ENCODE peak calls at places on chromosomes 6 and 20, in ten cellular contexts. One of them, this sample, is unnamed.

GRCh38 chr6:169724554-169725269 is 412 bp upstream of the PHF10 start:
- DNase-seq in type B pancreatic cell: peak
- DNase-seq in spleen: peak
- DNase-seq in astrocyte of the spinal cord: no peak
- DNase-seq in OCI-LY7: peak
- DNase-seq in progenitor cell of endocrine pancreas: peak
- DNase-seq in cardiac fibroblast: no peak
- DNase-seq in tibial artery: no peak
- DNase-seq in foreskin keratinocyte: no peak
- DNase-seq in kidney epithelial cell: no peak
- DNase-seq in this sample: peak

GRCh38 chr6:90197854-90198496 is 98.7 kb downstream of the BACH2 start:
- DNase-seq in type B pancreatic cell: no peak
- DNase-seq in spleen: no peak
- DNase-seq in astrocyte of the spinal cord: peak
- DNase-seq in OCI-LY7: peak
- DNase-seq in progenitor cell of endocrine pancreas: no peak
- DNase-seq in cardiac fibroblast: peak
- DNase-seq in tibial artery: no peak
- DNase-seq in foreskin keratinocyte: peak
- DNase-seq in kidney epithelial cell: no peak
- DNase-seq in this sample: peak

GRCh38 chr6:7958464-7958863 is 47.9 kb upstream of the TXNDC5 start:
- DNase-seq in type B pancreatic cell: no peak
- DNase-seq in spleen: no peak
- DNase-seq in astrocyte of the spinal cord: no peak
- DNase-seq in OCI-LY7: no peak
- DNase-seq in progenitor cell of endocrine pancreas: no peak
- DNase-seq in cardiac fibroblast: no peak
- DNase-seq in tibial artery: no peak
- DNase-seq in foreskin keratinocyte: no peak
- DNase-seq in kidney epithelial cell: no peak
- DNase-seq in this sample: no peak

GRCh38 chr20:15220778-15221565 is 883.6 kb upstream of the FLRT3 start:
- DNase-seq in type B pancreatic cell: no peak
- DNase-seq in spleen: no peak
- DNase-seq in astrocyte of the spinal cord: peak
- DNase-seq in OCI-LY7: no peak
- DNase-seq in progenitor cell of endocrine pancreas: no peak
- DNase-seq in cardiac fibroblast: peak
- DNase-seq in tibial artery: no peak
- DNase-seq in foreskin keratinocyte: peak
- DNase-seq in kidney epithelial cell: no peak
- DNase-seq in this sample: no peak

GRCh38 chr6:163170294-163170883 is 244.1 kb upstream of the QKI start:
- DNase-seq in type B pancreatic cell: no peak
- DNase-seq in spleen: no peak
- DNase-seq in astrocyte of the spinal cord: no peak
- DNase-seq in OCI-LY7: peak
- DNase-seq in progenitor cell of endocrine pancreas: no peak
- DNase-seq in cardiac fibroblast: peak
- DNase-seq in tibial artery: no peak
- DNase-seq in foreskin keratinocyte: no peak
- DNase-seq in kidney epithelial cell: no peak
- DNase-seq in this sample: no peak

GRCh38 chr6:31125162-31125561 is 4.9 kb upstream of the CDSN start:
- DNase-seq in type B pancreatic cell: no peak
- DNase-seq in spleen: no peak
- DNase-seq in astrocyte of the spinal cord: peak
- DNase-seq in OCI-LY7: no peak
- DNase-seq in progenitor cell of endocrine pancreas: no peak
- DNase-seq in cardiac fibroblast: peak
- DNase-seq in tibial artery: no peak
- DNase-seq in foreskin keratinocyte: peak
- DNase-seq in kidney epithelial cell: no peak
- DNase-seq in this sample: no peak

GRCh38 chr20:61482901-61483300 is 230.8 kb downstream of the CDH4 start:
- DNase-seq in type B pancreatic cell: no peak
- DNase-seq in spleen: no peak
- DNase-seq in astrocyte of the spinal cord: no peak
- DNase-seq in OCI-LY7: no peak
- DNase-seq in progenitor cell of endocrine pancreas: no peak
- DNase-seq in cardiac fibroblast: no peak
- DNase-seq in tibial artery: no peak
- DNase-seq in foreskin keratinocyte: no peak
- DNase-seq in kidney epithelial cell: no peak
- DNase-seq in this sample: no peak

GRCh38 chr6:112439010-112439409 is 91.9 kb downstream of the RFPL4B start:
- DNase-seq in type B pancreatic cell: no peak
- DNase-seq in spleen: no peak
- DNase-seq in astrocyte of the spinal cord: no peak
- DNase-seq in OCI-LY7: no peak
- DNase-seq in progenitor cell of endocrine pancreas: no peak
- DNase-seq in cardiac fibroblast: no peak
- DNase-seq in tibial artery: no peak
- DNase-seq in foreskin keratinocyte: no peak
- DNase-seq in kidney epithelial cell: no peak
- DNase-seq in this sample: no peak

GRCh38 chr6:28393912-28394662 is 5.5 kb downstream of the ZSCAN12 start:
- DNase-seq in type B pancreatic cell: no peak
- DNase-seq in spleen: no peak
- DNase-seq in astrocyte of the spinal cord: peak
- DNase-seq in OCI-LY7: no peak
- DNase-seq in progenitor cell of endocrine pancreas: no peak
- DNase-seq in cardiac fibroblast: peak
- DNase-seq in tibial artery: no peak
- DNase-seq in foreskin keratinocyte: no peak
- DNase-seq in kidney epithelial cell: no peak
- DNase-seq in this sample: no peak
- TF ChIP-seq CTCF in type B pancreatic cell: peak
- TF ChIP-seq CTCF in spleen: no peak
- TF ChIP-seq CTCF in astrocyte of the spinal cord: peak
- TF ChIP-seq CTCF in OCI-LY7: peak
- TF ChIP-seq CTCF in progenitor cell of endocrine pancreas: peak
- TF ChIP-seq CTCF in cardiac fibroblast: peak
- TF ChIP-seq CTCF in tibial artery: no peak
- TF ChIP-seq CTCF in foreskin keratinocyte: peak
- TF ChIP-seq CTCF in kidney epithelial cell: no peak
- TF ChIP-seq CTCF in this sample: no peak

DNA sequence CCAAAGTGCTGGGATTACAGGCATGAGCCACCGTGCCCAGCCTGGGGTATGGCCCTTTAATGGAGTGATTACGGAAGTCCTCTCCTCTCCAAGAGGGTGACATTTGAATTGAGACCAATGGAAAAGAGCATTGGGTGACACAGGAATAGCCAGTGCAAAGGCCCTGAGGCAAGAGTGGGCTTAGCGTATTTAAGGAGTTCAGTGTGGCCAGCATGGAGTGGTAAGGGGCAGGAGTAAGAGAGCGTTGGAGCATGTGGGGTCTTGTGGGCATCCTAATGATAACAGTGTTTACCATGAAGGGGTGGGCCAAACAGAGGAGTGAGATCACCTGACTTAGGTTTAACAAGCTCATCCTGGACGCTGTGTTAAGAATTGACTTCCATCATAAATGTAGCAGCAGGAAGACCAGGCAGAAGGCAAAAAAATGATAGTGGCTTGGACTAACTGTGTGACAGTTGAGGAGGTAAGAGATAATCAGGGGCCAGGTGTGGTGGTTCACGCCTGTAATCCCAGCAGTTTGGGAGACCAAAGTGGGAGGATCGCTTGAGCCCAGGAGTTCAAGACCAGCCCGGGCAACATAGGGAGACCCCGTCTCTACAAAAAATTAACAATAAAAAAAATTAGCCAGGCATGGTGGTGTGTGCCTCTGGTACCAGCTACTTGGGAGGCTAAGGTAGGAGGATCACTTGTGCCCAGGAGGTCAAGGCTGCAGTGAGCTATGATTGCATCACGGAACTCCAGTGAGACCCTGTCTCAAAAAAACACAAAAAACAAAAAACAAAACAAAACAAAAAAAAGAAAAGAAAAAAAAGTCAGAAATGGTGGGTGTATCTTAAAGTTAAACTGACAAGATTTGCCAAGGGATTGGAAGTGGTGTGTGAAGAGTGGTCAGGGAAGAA is 40.7 kb downstream of the TAF8 start:
- DNase-seq in type B pancreatic cell: no peak
- DNase-seq in spleen: no peak
- DNase-seq in astrocyte of the spinal cord: no peak
- DNase-seq in OCI-LY7: no peak
- DNase-seq in progenitor cell of endocrine pancreas: no peak
- DNase-seq in cardiac fibroblast: no peak
- DNase-seq in tibial artery: no peak
- DNase-seq in foreskin keratinocyte: no peak
- DNase-seq in kidney epithelial cell: no peak
- DNase-seq in this sample: no peak
- TF ChIP-seq CTCF in type B pancreatic cell: no peak
- TF ChIP-seq CTCF in spleen: no peak
- TF ChIP-seq CTCF in astrocyte of the spinal cord: no peak
- TF ChIP-seq CTCF in OCI-LY7: no peak
- TF ChIP-seq CTCF in progenitor cell of endocrine pancreas: no peak
- TF ChIP-seq CTCF in cardiac fibroblast: no peak
- TF ChIP-seq CTCF in tibial artery: no peak
- TF ChIP-seq CTCF in foreskin keratinocyte: no peak
- TF ChIP-seq CTCF in kidney epithelial cell: no peak
- TF ChIP-seq CTCF in this sample: no peak

GRCh38 chr6:79230149-79230548 is 4.3 kb downstream of the HMGN3 start:
- DNase-seq in type B pancreatic cell: no peak
- DNase-seq in spleen: no peak
- DNase-seq in astrocyte of the spinal cord: no peak
- DNase-seq in OCI-LY7: no peak
- DNase-seq in progenitor cell of endocrine pancreas: no peak
- DNase-seq in cardiac fibroblast: peak
- DNase-seq in tibial artery: no peak
- DNase-seq in foreskin keratinocyte: peak
- DNase-seq in kidney epithelial cell: no peak
- DNase-seq in this sample: no peak

GRCh38 chr6:79231101-79231500 is 3.4 kb downstream of the HMGN3 start:
- DNase-seq in type B pancreatic cell: no peak
- DNase-seq in spleen: no peak
- DNase-seq in astrocyte of the spinal cord: no peak
- DNase-seq in OCI-LY7: no peak
- DNase-seq in progenitor cell of endocrine pancreas: no peak
- DNase-seq in cardiac fibroblast: no peak
- DNase-seq in tibial artery: no peak
- DNase-seq in foreskin keratinocyte: no peak
- DNase-seq in kidney epithelial cell: no peak
- DNase-seq in this sample: no peak

GRCh38 chr6:79233611-79234149 is 802 bp downstream of the HMGN3 start:
- DNase-seq in type B pancreatic cell: peak
- DNase-seq in spleen: peak
- DNase-seq in astrocyte of the spinal cord: peak
- DNase-seq in OCI-LY7: peak
- DNase-seq in progenitor cell of endocrine pancreas: peak
- DNase-seq in cardiac fibroblast: peak
- DNase-seq in tibial artery: peak
- DNase-seq in foreskin keratinocyte: peak
- DNase-seq in kidney epithelial cell: peak
- DNase-seq in this sample: peak

GRCh38 chr6:79232696-79233462 is 1.6 kb downstream of the HMGN3 start:
- DNase-seq in type B pancreatic cell: no peak
- DNase-seq in spleen: no peak
- DNase-seq in astrocyte of the spinal cord: no peak
- DNase-seq in OCI-LY7: no peak
- DNase-seq in progenitor cell of endocrine pancreas: no peak
- DNase-seq in cardiac fibroblast: no peak
- DNase-seq in tibial artery: no peak
- DNase-seq in foreskin keratinocyte: no peak
- DNase-seq in kidney epithelial cell: no peak
- DNase-seq in this sample: no peak

GRCh38 chr6:79234150-79235022 is at the start of gene HMGN3:
- DNase-seq in type B pancreatic cell: peak
- DNase-seq in spleen: peak
- DNase-seq in astrocyte of the spinal cord: peak
- DNase-seq in OCI-LY7: peak
- DNase-seq in progenitor cell of endocrine pancreas: peak
- DNase-seq in cardiac fibroblast: peak
- DNase-seq in tibial artery: peak
- DNase-seq in foreskin keratinocyte: peak
- DNase-seq in kidney epithelial cell: peak
- DNase-seq in this sample: peak
- TF ChIP-seq CTCF in type B pancreatic cell: no peak
- TF ChIP-seq CTCF in spleen: peak
- TF ChIP-seq CTCF in astrocyte of the spinal cord: no peak
- TF ChIP-seq CTCF in OCI-LY7: peak
- TF ChIP-seq CTCF in progenitor cell of endocrine pancreas: peak
- TF ChIP-seq CTCF in cardiac fibroblast: peak
- TF ChIP-seq CTCF in tibial artery: peak
- TF ChIP-seq CTCF in foreskin keratinocyte: peak
- TF ChIP-seq CTCF in kidney epithelial cell: peak
- TF ChIP-seq CTCF in this sample: no peak

GRCh38 chr20:39913274-39913673 is 775.8 kb downstream of the MAFB start:
- DNase-seq in type B pancreatic cell: no peak
- DNase-seq in spleen: no peak
- DNase-seq in astrocyte of the spinal cord: no peak
- DNase-seq in OCI-LY7: no peak
- DNase-seq in progenitor cell of endocrine pancreas: no peak
- DNase-seq in cardiac fibroblast: no peak
- DNase-seq in tibial artery: no peak
- DNase-seq in foreskin keratinocyte: peak
- DNase-seq in kidney epithelial cell: no peak
- DNase-seq in this sample: no peak

GRCh38 chr20:39910536-39910935 is 778.5 kb downstream of the MAFB start:
- DNase-seq in type B pancreatic cell: no peak
- DNase-seq in spleen: peak
- DNase-seq in astrocyte of the spinal cord: no peak
- DNase-seq in OCI-LY7: no peak
- DNase-seq in progenitor cell of endocrine pancreas: no peak
- DNase-seq in cardiac fibroblast: no peak
- DNase-seq in tibial artery: peak
- DNase-seq in foreskin keratinocyte: no peak
- DNase-seq in kidney epithelial cell: no peak
- DNase-seq in this sample: no peak

GRCh38 chr20:39916236-39916635 is 772.8 kb downstream of the MAFB start:
- DNase-seq in type B pancreatic cell: no peak
- DNase-seq in spleen: no peak
- DNase-seq in astrocyte of the spinal cord: no peak
- DNase-seq in OCI-LY7: no peak
- DNase-seq in progenitor cell of endocrine pancreas: no peak
- DNase-seq in cardiac fibroblast: no peak
- DNase-seq in tibial artery: no peak
- DNase-seq in foreskin keratinocyte: no peak
- DNase-seq in kidney epithelial cell: no peak
- DNase-seq in this sample: no peak

GRCh38 chr20:39909447-39909846 is 779.6 kb downstream of the MAFB start:
- DNase-seq in type B pancreatic cell: no peak
- DNase-seq in spleen: peak
- DNase-seq in astrocyte of the spinal cord: no peak
- DNase-seq in OCI-LY7: no peak
- DNase-seq in progenitor cell of endocrine pancreas: no peak
- DNase-seq in cardiac fibroblast: no peak
- DNase-seq in tibial artery: peak
- DNase-seq in foreskin keratinocyte: no peak
- DNase-seq in kidney epithelial cell: no peak
- DNase-seq in this sample: no peak

DNA sequence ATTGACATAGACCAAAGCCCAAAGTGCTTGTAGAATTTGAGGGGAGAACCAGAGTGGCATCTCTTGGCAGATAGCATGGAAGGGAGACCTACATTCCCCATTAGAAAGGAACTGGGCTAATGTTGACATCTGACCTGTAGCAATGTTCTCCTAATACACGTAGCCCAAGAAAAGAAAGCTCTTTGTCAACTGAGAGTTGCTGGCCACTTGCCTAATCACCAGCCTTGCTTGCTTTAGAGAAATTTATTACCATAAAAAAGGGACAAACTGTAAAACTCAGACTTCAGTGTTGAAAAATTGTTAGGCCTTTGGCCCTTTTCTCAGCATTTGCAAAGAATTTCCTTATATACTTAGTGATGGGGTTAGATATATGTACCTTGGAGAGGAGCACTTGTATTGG is 777.5 kb downstream of the MAFB start:
- DNase-seq in type B pancreatic cell: no peak
- DNase-seq in spleen: no peak
- DNase-seq in astrocyte of the spinal cord: no peak
- DNase-seq in OCI-LY7: no peak
- DNase-seq in progenitor cell of endocrine pancreas: no peak
- DNase-seq in cardiac fibroblast: no peak
- DNase-seq in tibial artery: no peak
- DNase-seq in foreskin keratinocyte: no peak
- DNase-seq in kidney epithelial cell: no peak
- DNase-seq in this sample: no peak
- TF ChIP-seq CTCF in type B pancreatic cell: no peak
- TF ChIP-seq CTCF in spleen: no peak
- TF ChIP-seq CTCF in astrocyte of the spinal cord: no peak
- TF ChIP-seq CTCF in OCI-LY7: no peak
- TF ChIP-seq CTCF in progenitor cell of endocrine pancreas: no peak
- TF ChIP-seq CTCF in cardiac fibroblast: no peak
- TF ChIP-seq CTCF in tibial artery: no peak
- TF ChIP-seq CTCF in foreskin keratinocyte: no peak
- TF ChIP-seq CTCF in kidney epithelial cell: no peak
- TF ChIP-seq CTCF in this sample: no peak

This sample was measured in CD14-positive monocyte.